ENCODE peak calls at places on chromosomes 4 and X, in ten cellular contexts. Y is NCI-H1092 treated with DMSO at 0.1 percent for 48 hours; P is prostate gland; F is psoas muscle; U is Calu3; V is activated CD4-positive, alpha-beta T cell treated with anti-CD3 and anti-CD28 coated beads, Interleukin-2, amount 50 U/mL, for 4 hours; L is effector CD4-positive, alpha-beta T cell; J is Panc1; K is RPMI7951; T is activated naive CD8-positive, alpha-beta T cell treated with anti-CD3 and anti-CD28 coated beads for 36 hours. N is an unnamed sample.

GRCh38 chr4:22190855-22191254 is 242.3 kb upstream of the KCNIP4 start:
- DNase-seq in Y (no peak), P (no peak), F (no peak), U (peak; percentile 35), V (no peak), L (no peak), J (no peak), K (peak; percentile 86), T (no peak), N (peak; percentile 13)

GRCh38 chrX:136577562-136577961 is 45.5 kb downstream of the VGLL1 start:
- DNase-seq in Y (peak; percentile 69), P (peak; percentile 6), F (peak; percentile 74), U (peak; percentile 62), V (peak; percentile 65), L (peak; percentile 52), J (peak; percentile 38), K (peak; percentile 20), T (peak; percentile 62), N (no peak)

GRCh38 chr4:26870576-26871260 is 10.1 kb downstream of the STIM2 start:
- DNase-seq in Y (no peak), P (no peak), F (no peak), U (no peak), V (no peak), L (no peak), J (no peak), K (peak; percentile 18), T (no peak), N (no peak)

GRCh38 chr4:102008711-102009110 is 218.2 kb downstream of the BANK1 start:
- DNase-seq in Y (no peak), P (no peak), F (no peak), U (no peak), V (no peak), L (no peak), J (no peak), K (no peak), T (no peak), N (no peak)

GRCh38 chr4:17400696-17401095 is 111.2 kb downstream of the QDPR start:
- DNase-seq in Y (no peak), P (no peak), F (no peak), U (no peak), V (no peak), L (no peak), J (no peak), K (no peak), T (no peak), N (no peak)

GRCh38 chr4:121034010-121034409 is 38.3 kb downstream of the NDNF start:
- DNase-seq in Y (no peak), P (no peak), F (no peak), U (peak; percentile 4), V (no peak), L (no peak), J (no peak), K (peak; percentile 3), T (no peak), N (no peak)

GRCh38 chrX:137072396-137072795 is 38.6 kb upstream of the GPR101 start:
- DNase-seq in Y (no peak), P (no peak), F (no peak), U (no peak), V (no peak), L (no peak), J (no peak), K (no peak), T (no peak), N (no peak)

GRCh38 chr4:130563185-130563890 is 1467.4 kb downstream of the C4orf33 start:
- DNase-seq in Y (peak; percentile 60), P (no peak), F (peak; percentile 53), U (peak; percentile 70), V (no peak), L (no peak), J (no peak), K (peak; percentile 64), T (no peak), N (peak; percentile 16)

GRCh38 chr4:168095776-168096443 is 3.6 kb downstream of the ANXA10 start:
- DNase-seq in Y (no peak), P (no peak), F (no peak), U (no peak), V (no peak), L (no peak), J (peak; percentile 67), K (no peak), T (no peak), N (no peak)

GRCh38 chr4:165584916-165585315 is 206.1 kb downstream of the CPE start:
- DNase-seq in Y (no peak), P (no peak), F (no peak), U (no peak), V (no peak), L (no peak), J (no peak), K (no peak), T (no peak), N (no peak)

GRCh38 chrX:29634516-29634915 is 580.8 kb upstream of the MAGEB2 start:
- DNase-seq in Y (no peak), P (no peak), F (no peak), U (peak; percentile 20), V (no peak), L (no peak), J (no peak), K (peak; percentile 15), T (no peak), N (peak; percentile 78)

GRCh38 chr4:74793757-74794340 is 474 bp downstream of the BTC start:
- DNase-seq in Y (peak; percentile 4), P (peak; percentile 62), F (peak; percentile 60), U (peak; percentile 75), V (no peak), L (no peak), J (no peak), K (peak; percentile 3), T (peak; percentile 17), N (no peak)

GRCh38 chrX:106612403-106612789 is 618 bp downstream of the RADX start:
- DNase-seq in Y (peak; percentile 57), P (no peak), F (no peak), U (peak; percentile 1), V (no peak), L (no peak), J (no peak), K (no peak), T (no peak), N (no peak)

GRCh38 chr4:99077177-99077576 is 11.4 kb downstream of the ADH5 start:
- DNase-seq in Y (no peak), P (no peak), F (no peak), U (no peak), V (no peak), L (no peak), J (no peak), K (no peak), T (no peak), N (no peak)

N was measured in foreskin melanocyte.